ENCODE peak calls at places on chromosomes 6 and 20, in five cellular contexts. B is K562, X is GM12878, G is GM12892, H is GM12891. T is an unnamed sample.

GRCh38 chr6:14466278-14466677 is 348.7 kb downstream of the CD83 start:
- DNase-seq in B (no peak), X (no peak), G (no peak), H (no peak), T (no peak)

GRCh38 chr6:133805876-133806275 is 83.0 kb upstream of the TCF21 start:
- DNase-seq in B (no peak), X (no peak), G (no peak), H (no peak), T (no peak)

GRCh38 chr6:2971420-2972218 is at the start of gene SERPINB6:
- DNase-seq in B (peak; percentile 79), X (no peak), G (peak; percentile 31), H (no peak), T (peak; percentile 84)

GRCh38 chr6:46612645-46613044 is 40.0 kb downstream of the CYP39A1 start:
- DNase-seq in B (no peak), X (no peak), G (no peak), H (no peak), T (no peak)

GRCh38 chr6:41723178-41723935 is 12.1 kb downstream of the TFEB start:
- DNase-seq in B (peak; percentile 56), X (no peak), G (peak; percentile 90), H (peak; percentile 84), T (no peak)

GRCh38 chr6:140174509-140174908 is 800.1 kb upstream of the CITED2 start:
- DNase-seq in B (no peak), X (no peak), G (no peak), H (no peak), T (no peak)

GRCh38 chr6:150230877-150231428 is 88.1 kb downstream of the PPP1R14C start:
- DNase-seq in B (no peak), X (no peak), G (no peak), H (no peak), T (no peak)

GRCh38 chr6:16333580-16333979 is 95.2 kb downstream of the GMPR start:
- DNase-seq in B (no peak), X (no peak), G (no peak), H (no peak), T (no peak)

GRCh38 chr6:151325075-151326050 is 66.0 kb downstream of the ZBTB2 start:
- DNase-seq in B (no peak), X (no peak), G (no peak), H (no peak), T (peak; percentile 80)

GRCh38 chr6:6588064-6588923 is at the start of gene LY86:
- DNase-seq in B (no peak), X (peak; percentile 97), G (no peak), H (no peak), T (no peak)

GRCh38 chr20:47241345-47241781 is 115.1 kb downstream of the ZMYND8 start:
- DNase-seq in B (no peak), X (no peak), G (no peak), H (no peak), T (no peak)

GRCh38 chr6:5996701-5997419 is 9.9 kb downstream of the NRN1 start:
- DNase-seq in B (no peak), X (no peak), G (no peak), H (no peak), T (peak; percentile 77)

GRCh38 chr20:50200482-50201104 is 10.0 kb downstream of the CEBPB start:
- DNase-seq in B (no peak), X (no peak), G (no peak), H (no peak), T (no peak)

GRCh38 chr20:24721891-24722530 is 227.1 kb upstream of the CST7 start:
- DNase-seq in B (no peak), X (no peak), G (no peak), H (no peak), T (no peak)

GRCh38 chr6:15417811-15418210 is 171.9 kb downstream of the JARID2 start:
- DNase-seq in B (no peak), X (no peak), G (no peak), H (no peak), T (no peak)

GRCh38 chr20:32466739-32467505 is 108.8 kb downstream of the ASXL1 start:
- DNase-seq in B (no peak), X (no peak), G (no peak), H (no peak), T (no peak)

GRCh38 chr6:90039911-90040310 is 145.6 kb downstream of the GJA10 start:
- DNase-seq in B (no peak), X (no peak), G (no peak), H (no peak), T (no peak)

GRCh38 chr6:123808556-123808955 is 4.9 kb downstream of the NKAIN2 start:
- DNase-seq in B (no peak), X (no peak), G (no peak), H (no peak), T (no peak)

GRCh38 chr6:168884050-168884645 is 369.5 kb downstream of the THBS2 start:
- DNase-seq in B (no peak), X (no peak), G (no peak), H (no peak), T (no peak)

GRCh38 chr20:62356948-62357667 is 10.0 kb downstream of the LAMA5 start:
- DNase-seq in B (peak; percentile 90), X (no peak), G (no peak), H (no peak), T (peak; percentile 66)

GRCh38 chr6:124984668-124985338 is 22.6 kb downstream of the RNF217 start:
- DNase-seq in B (no peak), X (no peak), G (no peak), H (no peak), T (no peak)

GRCh38 chr6:87297115-87297514 is 25.3 kb upstream of the SMIM8 start:
- DNase-seq in B (no peak), X (no peak), G (no peak), H (no peak), T (no peak)

GRCh38 chr6:125116170-125116569 is 37.4 kb upstream of the TPD52L1 start:
- DNase-seq in B (no peak), X (no peak), G (no peak), H (no peak), T (no peak)

GRCh38 chr6:56484669-56485068 is 158.0 kb downstream of the DST start:
- DNase-seq in B (no peak), X (no peak), G (no peak), H (no peak), T (no peak)

GRCh38 chr20:7520361-7520760 is 419.9 kb downstream of the HAO1 start:
- DNase-seq in B (no peak), X (no peak), G (no peak), H (no peak), T (no peak)

GRCh38 chr6:154528286-154528915 is 17.9 kb upstream of the CNKSR3 start:
- DNase-seq in B (no peak), X (no peak), G (no peak), H (no peak), T (no peak)

GRCh38 chr20:24698189-24698588 is 228.8 kb downstream of the SYNDIG1 start:
- DNase-seq in B (no peak), X (no peak), G (no peak), H (no peak), T (no peak)

GRCh38 chr20:42051935-42052334 is 433.8 kb upstream of the CHD6 start:
- DNase-seq in B (no peak), X (no peak), G (no peak), H (no peak), T (peak; percentile 67)

GRCh38 chr20:40218296-40218955 is 470.6 kb downstream of the MAFB start:
- DNase-seq in B (no peak), X (no peak), G (no peak), H (no peak), T (no peak)

GRCh38 chr6:37047933-37048850 is 42.7 kb downstream of the FGD2 start:
- DNase-seq in B (peak; percentile 44), X (no peak), G (no peak), H (no peak), T (no peak)

GRCh38 chr6:130167655-130168054 is 55.1 kb downstream of the SAMD3 start:
- DNase-seq in B (no peak), X (no peak), G (no peak), H (no peak), T (no peak)

GRCh38 chr6:107489636-107490567 is at the start of gene SOBP:
- DNase-seq in B (peak; percentile 27), X (no peak), G (peak; percentile 41), H (peak; percentile 50), T (peak; percentile 96)

GRCh38 chr20:59775221-59776055 is 158.0 kb downstream of the SYCP2 start:
- DNase-seq in B (no peak), X (no peak), G (no peak), H (no peak), T (peak; percentile 5)

GRCh38 chr6:138031850-138032249 is 75.4 kb downstream of the PERP start:
- DNase-seq in B (no peak), X (no peak), G (no peak), H (no peak), T (no peak)
- TF ChIP-seq TAF1 in B (no peak), X (no peak), G (no peak), H (no peak), T (no peak)

GRCh38 chr6:33976425-33977360 is 169.2 kb downstream of the GRM4 start:
- DNase-seq in B (no peak), X (no peak), G (peak; percentile 4), H (no peak), T (peak; percentile 16)
- TF ChIP-seq TAF1 in B (no peak), X (no peak), G (no peak), H (no peak), T (no peak)

DNA sequence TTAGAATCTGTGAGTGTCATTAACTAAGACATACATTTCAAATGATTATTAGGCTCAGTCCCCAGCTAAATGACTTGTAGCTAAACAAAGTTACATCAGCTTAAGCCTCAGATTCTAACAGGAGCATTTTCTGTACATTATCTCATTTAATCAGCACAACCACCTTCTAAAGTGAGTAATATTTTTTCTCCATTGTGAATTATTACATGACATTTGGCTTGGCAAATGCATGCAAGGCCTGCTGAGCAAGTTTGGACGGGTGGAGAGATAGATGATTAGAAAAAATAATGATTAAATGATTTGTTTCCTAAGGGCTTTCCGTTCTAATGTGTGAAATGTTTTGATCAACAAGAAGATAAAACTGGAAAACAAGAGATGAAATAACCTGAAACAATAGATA is 20.7 kb downstream of the DCBLD1 start:
- DNase-seq in B (no peak), X (no peak), G (no peak), H (no peak), T (no peak)
- TF ChIP-seq TAF1 in B (no peak), X (no peak), G (no peak), H (no peak), T (no peak)

GRCh38 chr6:83053678-83054077 is 12.0 kb downstream of the UBE3D start:
- DNase-seq in B (peak; percentile 57), X (no peak), G (no peak), H (no peak), T (peak; percentile 37)

GRCh38 chr6:83051386-83052172 is 14.1 kb downstream of the UBE3D start:
- DNase-seq in B (no peak), X (no peak), G (no peak), H (no peak), T (no peak)

GRCh38 chr6:83057705-83058321 is 7.8 kb downstream of the UBE3D start:
- DNase-seq in B (peak; percentile 41), X (no peak), G (no peak), H (no peak), T (peak; percentile 57)

GRCh38 chr6:83055366-83055964 is 10.2 kb downstream of the UBE3D start:
- DNase-seq in B (peak; percentile 67), X (no peak), G (no peak), H (no peak), T (peak; percentile 62)
- TF ChIP-seq TAF1 in B (no peak), X (no peak), G (no peak), H (no peak), T (no peak)

GRCh38 chr6:30042476-30042875 is 18.6 kb upstream of the POLR1H start:
- DNase-seq in B (no peak), X (no peak), G (no peak), H (no peak), T (no peak)
- TF ChIP-seq TAF1 in B (no peak), X (no peak), G (no peak), H (no peak), T (no peak)

T was measured in SK-N-SH.